ENCODE peak calls at places on chromosome 17, in five cellular contexts. One of them, this sample, is unnamed. For H3K36me3, the result is how much of the 10 kb centered on the place peaks cover.

GRCh38 chr17:74467221-74467951 is 952 bp downstream of the CD300A start:
- DNase-seq in gastrocnemius medialis: no peak
- DNase-seq in Peyer's patch: peak
- DNase-seq in pancreas: no peak
- DNase-seq in CD8-positive, alpha-beta T cell: no peak
- DNase-seq in this sample: no peak

GRCh38 chr17:7550359-7550758 is 1.5 kb downstream of the TNFSF12 start:
- DNase-seq in gastrocnemius medialis: no peak
- DNase-seq in Peyer's patch: no peak
- DNase-seq in pancreas: no peak
- DNase-seq in CD8-positive, alpha-beta T cell: no peak
- DNase-seq in this sample: no peak

GRCh38 chr17:46262271-46262670 is 32.7 kb upstream of the LRRC37A start:
- DNase-seq in gastrocnemius medialis: no peak
- DNase-seq in Peyer's patch: no peak
- DNase-seq in pancreas: no peak
- DNase-seq in CD8-positive, alpha-beta T cell: no peak
- DNase-seq in this sample: no peak

GRCh38 chr17:63838586-63839184 is 3.8 kb downstream of the SMARCD2 start:
- DNase-seq in gastrocnemius medialis: peak
- DNase-seq in Peyer's patch: peak
- DNase-seq in pancreas: peak
- DNase-seq in CD8-positive, alpha-beta T cell: no peak
- DNase-seq in this sample: peak

GRCh38 chr17:29256735-29257466 is 10.2 kb downstream of the CRYBA1 start:
- DNase-seq in gastrocnemius medialis: no peak
- DNase-seq in Peyer's patch: no peak
- DNase-seq in pancreas: no peak
- DNase-seq in CD8-positive, alpha-beta T cell: no peak
- DNase-seq in this sample: no peak

GRCh38 chr17:77634710-77635109 is 323.8 kb upstream of the TNRC6C start:
- DNase-seq in gastrocnemius medialis: no peak
- DNase-seq in Peyer's patch: no peak
- DNase-seq in pancreas: no peak
- DNase-seq in CD8-positive, alpha-beta T cell: no peak
- DNase-seq in this sample: no peak

GRCh38 chr17:12996357-12996756 is 21.5 kb downstream of the ELAC2 start:
- DNase-seq in gastrocnemius medialis: no peak
- DNase-seq in Peyer's patch: no peak
- DNase-seq in pancreas: no peak
- DNase-seq in CD8-positive, alpha-beta T cell: no peak
- DNase-seq in this sample: no peak

GRCh38 chr17:78995022-78995760 is 14.4 kb downstream of the CANT1 start:
- DNase-seq in gastrocnemius medialis: peak
- DNase-seq in Peyer's patch: peak
- DNase-seq in pancreas: peak
- DNase-seq in CD8-positive, alpha-beta T cell: no peak
- DNase-seq in this sample: no peak

GRCh38 chr17:30414486-30414885 is 35.8 kb downstream of the CPD start:
- DNase-seq in gastrocnemius medialis: no peak
- DNase-seq in Peyer's patch: no peak
- DNase-seq in pancreas: no peak
- DNase-seq in CD8-positive, alpha-beta T cell: no peak
- DNase-seq in this sample: no peak

GRCh38 chr17:27792095-27792494 is 8.2 kb downstream of the NOS2 start:
- DNase-seq in gastrocnemius medialis: no peak
- DNase-seq in Peyer's patch: no peak
- DNase-seq in pancreas: no peak
- DNase-seq in CD8-positive, alpha-beta T cell: no peak
- DNase-seq in this sample: no peak

GRCh38 chr17:11331790-11332526 is 90.9 kb downstream of the SHISA6 start:
- DNase-seq in gastrocnemius medialis: no peak
- DNase-seq in Peyer's patch: no peak
- DNase-seq in pancreas: no peak
- DNase-seq in CD8-positive, alpha-beta T cell: no peak
- DNase-seq in this sample: no peak

GRCh38 chr17:43385046-43385831 is 13.6 kb upstream of the ARL4D start:
- DNase-seq in gastrocnemius medialis: no peak
- DNase-seq in Peyer's patch: no peak
- DNase-seq in pancreas: no peak
- DNase-seq in CD8-positive, alpha-beta T cell: no peak
- DNase-seq in this sample: no peak

GRCh38 chr17:79789943-79790804 is 6.7 kb downstream of the CBX8 start:
- DNase-seq in gastrocnemius medialis: no peak
- DNase-seq in Peyer's patch: peak
- DNase-seq in pancreas: peak
- DNase-seq in CD8-positive, alpha-beta T cell: no peak
- DNase-seq in this sample: no peak

GRCh38 chr17:560379-560935 is 154.2 kb downstream of the VPS53 start:
- DNase-seq in gastrocnemius medialis: no peak
- DNase-seq in Peyer's patch: no peak
- DNase-seq in pancreas: no peak
- DNase-seq in CD8-positive, alpha-beta T cell: no peak
- DNase-seq in this sample: no peak

GRCh38 chr17:2701161-2701995 is 10.2 kb downstream of the CLUH start:
- DNase-seq in gastrocnemius medialis: peak
- DNase-seq in Peyer's patch: peak
- DNase-seq in pancreas: peak
- DNase-seq in CD8-positive, alpha-beta T cell: no peak
- DNase-seq in this sample: peak

GRCh38 chr17:46264456-46265198 is 30.3 kb upstream of the LRRC37A start:
- DNase-seq in gastrocnemius medialis: no peak
- DNase-seq in Peyer's patch: no peak
- DNase-seq in pancreas: no peak
- DNase-seq in CD8-positive, alpha-beta T cell: peak
- DNase-seq in this sample: no peak

GRCh38 chr17:3639981-3640596 is 3.5 kb downstream of the CTNS start:
- DNase-seq in gastrocnemius medialis: peak
- DNase-seq in Peyer's patch: no peak
- DNase-seq in pancreas: no peak
- DNase-seq in CD8-positive, alpha-beta T cell: no peak
- DNase-seq in this sample: no peak

GRCh38 chr17:29838961-29839360 is 91.1 kb downstream of the SSH2 start:
- DNase-seq in gastrocnemius medialis: no peak
- DNase-seq in Peyer's patch: no peak
- DNase-seq in pancreas: no peak
- DNase-seq in CD8-positive, alpha-beta T cell: no peak
- DNase-seq in this sample: no peak

GRCh38 chr17:67055811-67056745 is 11.7 kb downstream of the CACNG1 start:
- DNase-seq in gastrocnemius medialis: peak
- DNase-seq in Peyer's patch: peak
- DNase-seq in pancreas: no peak
- DNase-seq in CD8-positive, alpha-beta T cell: no peak
- DNase-seq in this sample: peak

GRCh38 chr17:29376667-29377268 is 13.4 kb upstream of the TAOK1 start:
- DNase-seq in gastrocnemius medialis: no peak
- DNase-seq in Peyer's patch: no peak
- DNase-seq in pancreas: no peak
- DNase-seq in CD8-positive, alpha-beta T cell: no peak
- DNase-seq in this sample: no peak

GRCh38 chr17:10772425-10773380 is 31.2 kb downstream of the TMEM238L start:
- DNase-seq in gastrocnemius medialis: no peak
- DNase-seq in Peyer's patch: peak
- DNase-seq in pancreas: peak
- DNase-seq in CD8-positive, alpha-beta T cell: peak
- DNase-seq in this sample: no peak

GRCh38 chr17:16027708-16028584 is 28.3 kb downstream of the TTC19 start:
- DNase-seq in gastrocnemius medialis: peak
- DNase-seq in Peyer's patch: no peak
- DNase-seq in pancreas: no peak
- DNase-seq in CD8-positive, alpha-beta T cell: no peak
- DNase-seq in this sample: no peak

GRCh38 chr17:31549525-31550388 is 158.3 kb downstream of the RAB11FIP4 start:
- DNase-seq in gastrocnemius medialis: peak
- DNase-seq in Peyer's patch: peak
- DNase-seq in pancreas: peak
- DNase-seq in CD8-positive, alpha-beta T cell: peak
- DNase-seq in this sample: peak

DNA sequence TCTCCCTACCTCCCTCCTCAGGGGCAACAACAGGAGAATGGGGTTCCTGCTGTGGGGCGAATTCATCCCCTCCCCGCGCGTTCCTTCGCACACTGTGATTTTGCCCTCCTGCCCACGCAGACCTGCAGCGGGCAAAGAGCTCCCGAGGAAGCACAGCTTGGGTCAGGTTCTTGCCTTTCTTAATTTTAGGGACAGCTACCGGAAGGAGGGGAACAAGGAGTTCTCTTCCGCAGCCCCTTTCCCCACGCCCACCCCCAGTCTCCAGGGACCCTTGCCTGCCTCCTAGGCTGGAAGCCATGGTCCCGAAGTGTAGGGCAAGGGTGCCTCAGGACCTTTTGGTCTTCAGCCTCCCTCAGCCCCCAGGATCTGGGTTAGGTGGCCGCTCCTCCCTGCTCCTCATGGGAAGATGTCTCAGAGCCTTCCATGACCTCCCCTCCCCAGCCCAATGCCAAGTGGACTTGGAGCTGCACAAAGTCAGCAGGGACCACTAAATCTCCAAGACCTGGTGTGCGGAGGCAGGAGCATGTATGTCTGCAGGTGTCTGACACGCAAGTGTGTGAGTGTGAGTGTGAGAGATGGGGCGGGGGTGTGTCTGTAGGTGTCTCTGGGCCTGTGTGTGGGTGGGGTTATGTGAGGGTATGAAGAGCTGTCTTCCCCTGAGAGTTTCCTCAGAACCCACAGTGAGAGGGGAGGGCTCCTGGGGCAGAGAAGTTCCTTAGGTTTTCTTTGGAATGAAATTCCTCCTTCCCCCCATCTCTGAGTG is 5.9 kb upstream of the LASP1NB start:
- DNase-seq in gastrocnemius medialis: no peak
- DNase-seq in Peyer's patch: peak
- DNase-seq in pancreas: peak
- DNase-seq in CD8-positive, alpha-beta T cell: no peak
- DNase-seq in this sample: no peak
- H3K36me3 ChIP-seq in gastrocnemius medialis: under half
- H3K36me3 ChIP-seq in Peyer's patch: under half
- H3K36me3 ChIP-seq in pancreas: under half
- H3K36me3 ChIP-seq in CD8-positive, alpha-beta T cell: under half
- H3K36me3 ChIP-seq in this sample: half or more

GRCh38 chr17:49588312-49588711 is 12.6 kb downstream of the NXPH3 start:
- DNase-seq in gastrocnemius medialis: no peak
- DNase-seq in Peyer's patch: no peak
- DNase-seq in pancreas: no peak
- DNase-seq in CD8-positive, alpha-beta T cell: no peak
- DNase-seq in this sample: peak

GRCh38 chr17:49592263-49592662 is 16.6 kb downstream of the NXPH3 start:
- DNase-seq in gastrocnemius medialis: no peak
- DNase-seq in Peyer's patch: no peak
- DNase-seq in pancreas: no peak
- DNase-seq in CD8-positive, alpha-beta T cell: no peak
- DNase-seq in this sample: no peak

GRCh38 chr17:49588726-49589555 is 13.3 kb downstream of the NXPH3 start:
- DNase-seq in gastrocnemius medialis: no peak
- DNase-seq in Peyer's patch: no peak
- DNase-seq in pancreas: no peak
- DNase-seq in CD8-positive, alpha-beta T cell: no peak
- DNase-seq in this sample: peak

GRCh38 chr17:49589556-49589885 is 13.8 kb downstream of the NXPH3 start:
- DNase-seq in gastrocnemius medialis: no peak
- DNase-seq in Peyer's patch: no peak
- DNase-seq in pancreas: no peak
- DNase-seq in CD8-positive, alpha-beta T cell: no peak
- DNase-seq in this sample: no peak

DNA sequence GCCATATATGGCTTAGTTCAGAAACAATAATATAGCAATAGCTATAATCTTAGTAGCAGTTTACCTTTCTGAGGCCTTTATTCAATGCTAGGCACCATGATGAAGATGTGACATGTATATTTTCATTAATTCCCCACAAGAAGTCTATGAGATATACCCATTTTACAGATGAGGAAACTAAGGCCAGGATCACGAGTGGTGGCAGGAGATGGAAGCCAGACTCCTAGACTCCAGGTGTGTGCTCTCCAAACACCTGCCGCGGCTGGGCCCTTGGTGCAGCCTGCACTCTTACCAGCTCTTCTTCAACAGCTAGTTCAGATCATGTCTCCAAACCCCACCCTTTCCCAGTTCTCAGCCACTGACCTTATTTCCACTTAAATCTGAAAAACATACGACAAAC is 15.2 kb downstream of the NXPH3 start:
- DNase-seq in gastrocnemius medialis: no peak
- DNase-seq in Peyer's patch: no peak
- DNase-seq in pancreas: no peak
- DNase-seq in CD8-positive, alpha-beta T cell: no peak
- DNase-seq in this sample: no peak
- TF ChIP-seq CTCF in gastrocnemius medialis: no peak
- TF ChIP-seq CTCF in Peyer's patch: no peak
- TF ChIP-seq CTCF in pancreas: no peak
- TF ChIP-seq CTCF in CD8-positive, alpha-beta T cell: no peak
- TF ChIP-seq CTCF in this sample: no peak

DNA sequence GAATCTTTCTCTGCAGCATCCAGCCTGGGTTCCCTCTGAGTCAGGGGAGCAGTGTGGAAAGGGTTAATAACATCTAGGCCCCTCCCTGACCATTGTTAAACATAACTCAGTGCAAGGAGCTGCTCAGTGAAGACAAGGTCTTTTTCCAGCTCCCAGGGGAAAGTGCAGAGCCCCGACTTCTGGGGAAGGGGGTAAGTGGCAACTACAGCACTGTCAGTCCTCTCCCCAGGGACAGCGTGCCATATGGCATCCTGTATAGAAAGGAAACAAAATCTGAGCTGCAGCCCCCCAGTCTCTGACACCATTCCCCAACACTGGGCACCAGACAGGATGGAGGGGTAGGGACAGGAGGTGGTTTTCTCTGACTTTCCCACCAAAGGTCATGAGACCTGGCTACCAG is 7.8 kb downstream of the MRPL27 start:
- DNase-seq in gastrocnemius medialis: no peak
- DNase-seq in Peyer's patch: no peak
- DNase-seq in pancreas: no peak
- DNase-seq in CD8-positive, alpha-beta T cell: no peak
- DNase-seq in this sample: no peak
- H3K27ac ChIP-seq in gastrocnemius medialis: no peak
- H3K27ac ChIP-seq in Peyer's patch: no peak
- H3K27ac ChIP-seq in pancreas: no peak
- H3K27ac ChIP-seq in CD8-positive, alpha-beta T cell: no peak
- H3K27ac ChIP-seq in this sample: no peak

DNA sequence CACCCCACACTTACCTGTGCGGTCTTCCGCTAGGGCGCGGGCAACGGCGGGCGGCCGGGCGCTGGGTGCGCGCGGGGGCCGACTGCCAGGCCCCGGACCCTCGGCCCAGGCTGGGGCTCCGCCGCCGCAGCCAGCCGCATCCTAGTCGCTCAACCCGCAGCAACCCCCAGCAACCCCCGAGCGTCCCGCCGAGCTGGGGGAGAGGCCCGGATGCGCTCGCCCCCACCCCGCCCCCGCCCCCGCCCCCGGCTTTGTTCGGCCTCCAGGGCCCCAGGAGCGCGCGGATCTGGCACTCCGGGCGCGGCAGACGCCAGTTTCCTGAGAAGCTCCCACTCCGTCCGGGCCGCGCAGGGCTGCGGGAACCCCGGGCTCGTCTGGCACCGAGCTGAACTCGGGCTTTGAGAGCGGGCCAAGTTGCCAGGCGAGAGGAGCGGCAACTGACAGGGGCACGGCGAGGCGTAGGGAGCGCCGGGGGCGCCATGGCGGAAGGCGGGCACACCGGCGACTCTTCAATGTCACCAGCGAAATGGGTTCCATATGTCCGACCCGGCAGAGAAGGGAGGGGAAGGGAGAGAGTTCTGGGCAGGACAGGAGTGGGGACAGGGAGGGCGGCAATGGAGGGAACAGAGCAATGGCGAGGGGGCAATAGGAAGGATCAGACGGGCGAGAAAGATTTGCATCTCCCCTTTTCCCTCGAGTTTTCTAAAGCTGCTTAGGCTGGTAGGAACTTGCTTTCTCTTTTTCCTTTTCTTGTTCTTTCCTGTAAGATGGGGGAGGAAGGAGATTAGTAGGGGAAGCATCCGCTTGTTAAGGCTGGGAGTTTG is 13.7 kb downstream of the HOXB4 start:
- DNase-seq in gastrocnemius medialis: no peak
- DNase-seq in Peyer's patch: peak
- DNase-seq in pancreas: peak
- DNase-seq in CD8-positive, alpha-beta T cell: no peak
- DNase-seq in this sample: no peak
- H3K36me3 ChIP-seq in gastrocnemius medialis: under half
- H3K36me3 ChIP-seq in Peyer's patch: under half
- H3K36me3 ChIP-seq in pancreas: under half
- H3K36me3 ChIP-seq in CD8-positive, alpha-beta T cell: under half
- H3K36me3 ChIP-seq in this sample: under half